ENCODE peak calls at places on chromosomes 1 and 21, in six cellular contexts. One of them, this sample, is unnamed.

GRCh38 chr1:28955930-28956552 is 41.7 kb downstream of the EPB41 start:
- DNase-seq in pancreas: no peak
- DNase-seq in mammary epithelial cell: peak
- DNase-seq in AG04449: no peak
- DNase-seq in AG04450: no peak
- DNase-seq in fibroblast of lung: peak
- DNase-seq in this sample: peak

GRCh38 chr1:234550341-234551031 is 59.5 kb downstream of the IRF2BP2 start:
- DNase-seq in pancreas: no peak
- DNase-seq in mammary epithelial cell: no peak
- DNase-seq in AG04449: no peak
- DNase-seq in AG04450: no peak
- DNase-seq in fibroblast of lung: no peak
- DNase-seq in this sample: no peak

GRCh38 chr1:115217150-115218033 is 120.7 kb downstream of the NGF start:
- DNase-seq in pancreas: no peak
- DNase-seq in mammary epithelial cell: no peak
- DNase-seq in AG04449: no peak
- DNase-seq in AG04450: no peak
- DNase-seq in fibroblast of lung: no peak
- DNase-seq in this sample: no peak

GRCh38 chr1:25247829-25248754 is 838 bp upstream of the RSRP1 start:
- DNase-seq in pancreas: no peak
- DNase-seq in mammary epithelial cell: no peak
- DNase-seq in AG04449: no peak
- DNase-seq in AG04450: no peak
- DNase-seq in fibroblast of lung: no peak
- DNase-seq in this sample: no peak

GRCh38 chr1:205313681-205314308 is 7.8 kb downstream of the NUAK2 start:
- DNase-seq in pancreas: no peak
- DNase-seq in mammary epithelial cell: no peak
- DNase-seq in AG04449: no peak
- DNase-seq in AG04450: peak
- DNase-seq in fibroblast of lung: peak
- DNase-seq in this sample: peak

GRCh38 chr1:93434987-93435386 is 12.9 kb upstream of the FNBP1L start:
- DNase-seq in pancreas: no peak
- DNase-seq in mammary epithelial cell: no peak
- DNase-seq in AG04449: no peak
- DNase-seq in AG04450: no peak
- DNase-seq in fibroblast of lung: no peak
- DNase-seq in this sample: no peak

GRCh38 chr1:12019858-12020509 is 686 bp downstream of the MIIP start:
- DNase-seq in pancreas: no peak
- DNase-seq in mammary epithelial cell: peak
- DNase-seq in AG04449: no peak
- DNase-seq in AG04450: no peak
- DNase-seq in fibroblast of lung: no peak
- DNase-seq in this sample: peak

GRCh38 chr21:34204481-34205439 is 131.4 kb downstream of the MRPS6 start:
- DNase-seq in pancreas: no peak
- DNase-seq in mammary epithelial cell: peak
- DNase-seq in AG04449: no peak
- DNase-seq in AG04450: no peak
- DNase-seq in fibroblast of lung: no peak
- DNase-seq in this sample: no peak

GRCh38 chr1:112146201-112146715 is 156.8 kb upstream of the KCND3 start:
- DNase-seq in pancreas: no peak
- DNase-seq in mammary epithelial cell: no peak
- DNase-seq in AG04449: no peak
- DNase-seq in AG04450: no peak
- DNase-seq in fibroblast of lung: no peak
- DNase-seq in this sample: no peak

GRCh38 chr1:69648486-69648885 is 80.8 kb downstream of the LRRC7 start:
- DNase-seq in pancreas: no peak
- DNase-seq in mammary epithelial cell: peak
- DNase-seq in AG04449: no peak
- DNase-seq in AG04450: no peak
- DNase-seq in fibroblast of lung: peak
- DNase-seq in this sample: no peak

GRCh38 chr1:6460349-6461236 is 5.4 kb downstream of the TNFRSF25 start:
- DNase-seq in pancreas: no peak
- DNase-seq in mammary epithelial cell: no peak
- DNase-seq in AG04449: no peak
- DNase-seq in AG04450: no peak
- DNase-seq in fibroblast of lung: no peak
- DNase-seq in this sample: no peak

GRCh38 chr21:43195131-43196021 is 26.6 kb downstream of the CRYAA start:
- DNase-seq in pancreas: peak
- DNase-seq in mammary epithelial cell: no peak
- DNase-seq in AG04449: no peak
- DNase-seq in AG04450: no peak
- DNase-seq in fibroblast of lung: no peak
- DNase-seq in this sample: peak

GRCh38 chr1:84434756-84435142 is 36.5 kb downstream of the DNASE2B start:
- DNase-seq in pancreas: no peak
- DNase-seq in mammary epithelial cell: no peak
- DNase-seq in AG04449: no peak
- DNase-seq in AG04450: no peak
- DNase-seq in fibroblast of lung: no peak
- DNase-seq in this sample: no peak

GRCh38 chr1:82299680-82300079 is 498.9 kb downstream of the ADGRL2 start:
- DNase-seq in pancreas: no peak
- DNase-seq in mammary epithelial cell: no peak
- DNase-seq in AG04449: no peak
- DNase-seq in AG04450: no peak
- DNase-seq in fibroblast of lung: no peak
- DNase-seq in this sample: no peak

GRCh38 chr21:41171210-41171609 is 3.2 kb downstream of the BACE2 start:
- DNase-seq in pancreas: peak
- DNase-seq in mammary epithelial cell: peak
- DNase-seq in AG04449: no peak
- DNase-seq in AG04450: no peak
- DNase-seq in fibroblast of lung: no peak
- DNase-seq in this sample: no peak

GRCh38 chr21:32869459-32869858 is 97.9 kb upstream of the PAXBP1 start:
- DNase-seq in pancreas: no peak
- DNase-seq in mammary epithelial cell: no peak
- DNase-seq in AG04449: no peak
- DNase-seq in AG04450: no peak
- DNase-seq in fibroblast of lung: no peak
- DNase-seq in this sample: no peak

GRCh38 chr1:227780101-227781044 is 35.1 kb upstream of the PRSS38 start:
- DNase-seq in pancreas: no peak
- DNase-seq in mammary epithelial cell: no peak
- DNase-seq in AG04449: no peak
- DNase-seq in AG04450: no peak
- DNase-seq in fibroblast of lung: no peak
- DNase-seq in this sample: no peak

GRCh38 chr1:93349231-93350135 is 3.8 kb downstream of the DR1 start:
- DNase-seq in pancreas: no peak
- DNase-seq in mammary epithelial cell: peak
- DNase-seq in AG04449: no peak
- DNase-seq in AG04450: no peak
- DNase-seq in fibroblast of lung: peak
- DNase-seq in this sample: peak

GRCh38 chr1:183912265-183912886 is 107.5 kb downstream of the RGL1 start:
- DNase-seq in pancreas: no peak
- DNase-seq in mammary epithelial cell: no peak
- DNase-seq in AG04449: no peak
- DNase-seq in AG04450: no peak
- DNase-seq in fibroblast of lung: no peak
- DNase-seq in this sample: no peak

GRCh38 chr1:88300864-88301263 is 383.2 kb upstream of the PKN2 start:
- DNase-seq in pancreas: no peak
- DNase-seq in mammary epithelial cell: no peak
- DNase-seq in AG04449: no peak
- DNase-seq in AG04450: no peak
- DNase-seq in fibroblast of lung: no peak
- DNase-seq in this sample: no peak

GRCh38 chr1:83741348-83741747 is 257.6 kb downstream of the TTLL7 start:
- DNase-seq in pancreas: no peak
- DNase-seq in mammary epithelial cell: no peak
- DNase-seq in AG04449: no peak
- DNase-seq in AG04450: no peak
- DNase-seq in fibroblast of lung: no peak
- DNase-seq in this sample: no peak

GRCh38 chr1:155463865-155464264 is 98.7 kb downstream of the ASH1L start:
- DNase-seq in pancreas: no peak
- DNase-seq in mammary epithelial cell: peak
- DNase-seq in AG04449: peak
- DNase-seq in AG04450: peak
- DNase-seq in fibroblast of lung: peak
- DNase-seq in this sample: peak

GRCh38 chr1:208110296-208110695 is 133.9 kb downstream of the PLXNA2 start:
- DNase-seq in pancreas: no peak
- DNase-seq in mammary epithelial cell: no peak
- DNase-seq in AG04449: no peak
- DNase-seq in AG04450: no peak
- DNase-seq in fibroblast of lung: no peak
- DNase-seq in this sample: no peak

GRCh38 chr1:172916126-172916525 is 134.6 kb downstream of the TNFSF18 start:
- DNase-seq in pancreas: no peak
- DNase-seq in mammary epithelial cell: no peak
- DNase-seq in AG04449: no peak
- DNase-seq in AG04450: no peak
- DNase-seq in fibroblast of lung: no peak
- DNase-seq in this sample: peak

GRCh38 chr1:16243936-16244649 is 7.1 kb upstream of the CPLANE2 start:
- DNase-seq in pancreas: peak
- DNase-seq in mammary epithelial cell: peak
- DNase-seq in AG04449: peak
- DNase-seq in AG04450: peak
- DNase-seq in fibroblast of lung: peak
- DNase-seq in this sample: peak

GRCh38 chr1:243740255-243740999 is 109.6 kb downstream of the AKT3 start:
- DNase-seq in pancreas: no peak
- DNase-seq in mammary epithelial cell: no peak
- DNase-seq in AG04449: no peak
- DNase-seq in AG04450: no peak
- DNase-seq in fibroblast of lung: no peak
- DNase-seq in this sample: no peak

DNA sequence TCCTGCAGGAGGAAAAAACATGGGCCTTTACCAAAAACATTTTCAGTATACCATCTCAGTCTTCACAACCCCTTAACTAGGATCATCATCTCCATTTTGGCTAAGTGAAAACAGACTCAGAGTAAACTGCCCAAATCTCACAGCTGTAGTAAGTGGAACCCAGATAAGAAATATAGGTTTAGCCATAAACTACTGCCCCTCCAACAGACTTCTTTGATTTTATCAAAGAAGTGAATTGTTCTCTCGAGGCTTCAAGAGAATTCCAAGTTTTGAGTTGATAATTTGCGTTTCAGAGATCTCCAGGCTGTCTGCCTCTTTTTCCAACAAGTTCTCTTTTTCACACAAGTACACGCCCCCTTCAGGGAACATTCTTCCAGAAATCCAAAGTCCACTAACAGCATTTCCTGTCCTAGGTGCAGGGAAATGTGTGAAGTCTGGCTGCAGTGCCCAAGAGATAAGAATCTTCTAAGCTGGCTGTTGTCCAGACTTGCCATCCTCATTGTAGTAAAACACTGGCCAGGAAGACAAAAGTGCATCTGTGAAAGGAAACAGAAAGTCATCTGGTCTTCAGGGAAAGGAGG is 30.8 kb downstream of the RNF19B start:
- DNase-seq in pancreas: no peak
- DNase-seq in mammary epithelial cell: peak
- DNase-seq in AG04449: no peak
- DNase-seq in AG04450: no peak
- DNase-seq in fibroblast of lung: peak
- DNase-seq in this sample: no peak
- TF ChIP-seq CTCF in pancreas: no peak
- TF ChIP-seq CTCF in mammary epithelial cell: no peak
- TF ChIP-seq CTCF in AG04449: no peak
- TF ChIP-seq CTCF in AG04450: no peak
- TF ChIP-seq CTCF in fibroblast of lung: no peak
- TF ChIP-seq CTCF in this sample: no peak

GRCh38 chr1:185886671-185887070 is 152.5 kb downstream of the HMCN1 start:
- DNase-seq in pancreas: no peak
- DNase-seq in mammary epithelial cell: no peak
- DNase-seq in AG04449: no peak
- DNase-seq in AG04450: no peak
- DNase-seq in fibroblast of lung: no peak
- DNase-seq in this sample: no peak
- H3K4me3 ChIP-seq in pancreas: no peak
- H3K4me3 ChIP-seq in mammary epithelial cell: no peak
- H3K4me3 ChIP-seq in AG04449: no peak
- H3K4me3 ChIP-seq in AG04450: no peak
- H3K4me3 ChIP-seq in fibroblast of lung: no peak
- H3K4me3 ChIP-seq in this sample: no peak

DNA sequence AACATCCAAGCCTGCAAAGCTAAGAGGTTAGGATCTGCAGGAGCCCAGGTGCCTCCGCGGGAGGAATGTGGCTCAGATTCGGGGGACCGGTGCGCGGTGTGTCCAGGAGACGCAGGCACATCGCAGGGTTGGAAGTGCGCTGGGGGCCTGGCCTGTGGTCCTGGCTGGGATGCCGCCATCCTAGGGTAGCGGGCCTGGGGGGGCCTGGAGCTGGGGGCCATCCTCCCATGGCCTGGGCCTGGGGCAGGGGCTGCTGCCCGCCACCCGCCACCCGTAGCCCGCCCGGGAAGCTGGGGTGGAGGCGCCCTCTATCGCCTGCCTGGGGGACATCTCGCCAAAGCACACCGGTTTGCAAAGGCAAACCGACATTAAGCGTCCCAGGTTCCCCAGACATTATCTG is 170.6 kb upstream of the ARHGEF16 start:
- DNase-seq in pancreas: peak
- DNase-seq in mammary epithelial cell: no peak
- DNase-seq in AG04449: no peak
- DNase-seq in AG04450: no peak
- DNase-seq in fibroblast of lung: peak
- DNase-seq in this sample: no peak
- TF ChIP-seq CTCF in pancreas: peak
- TF ChIP-seq CTCF in mammary epithelial cell: no peak
- TF ChIP-seq CTCF in AG04449: peak
- TF ChIP-seq CTCF in AG04450: peak
- TF ChIP-seq CTCF in fibroblast of lung: peak
- TF ChIP-seq CTCF in this sample: peak

DNA sequence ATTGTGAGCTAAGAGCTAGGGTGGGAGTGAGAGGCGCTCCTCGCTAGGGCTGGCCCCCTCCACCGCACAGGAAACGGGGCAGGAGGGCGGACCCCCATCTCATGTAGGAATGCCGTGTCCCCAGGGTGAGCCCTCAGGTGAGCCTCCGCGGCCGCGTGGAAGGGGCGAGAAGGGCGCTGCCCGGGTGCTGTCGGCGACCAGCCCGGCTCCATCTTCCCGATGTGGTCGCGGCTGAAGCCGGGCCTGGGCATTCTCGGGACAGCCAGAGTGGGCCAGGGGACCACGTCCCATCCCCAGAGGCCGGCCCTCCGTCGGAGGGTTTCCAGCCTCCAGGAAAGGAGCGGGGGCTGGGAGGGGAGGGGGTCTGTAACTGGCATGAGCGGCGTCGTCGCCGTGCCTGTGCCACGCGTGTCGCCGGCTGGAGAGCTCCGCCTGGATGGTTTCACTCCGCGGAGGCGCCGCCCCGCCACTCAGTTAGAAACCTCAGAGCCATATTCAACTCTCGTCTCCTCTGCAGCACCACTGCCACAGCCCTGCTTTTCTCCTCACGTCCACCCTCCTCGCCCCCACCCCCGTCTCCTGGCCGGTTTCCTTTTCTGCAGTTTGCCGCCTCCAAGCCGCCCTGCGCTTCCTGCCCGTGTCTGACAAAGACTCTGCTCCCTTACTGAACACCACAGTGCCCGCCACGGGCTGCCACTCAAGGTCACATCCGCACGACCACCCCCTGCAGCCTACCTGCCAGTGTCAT is at the start of gene TMEM269:
- DNase-seq in pancreas: peak
- DNase-seq in mammary epithelial cell: no peak
- DNase-seq in AG04449: no peak
- DNase-seq in AG04450: no peak
- DNase-seq in fibroblast of lung: peak
- DNase-seq in this sample: no peak
- H3K4me3 ChIP-seq in pancreas: no peak
- H3K4me3 ChIP-seq in mammary epithelial cell: peak
- H3K4me3 ChIP-seq in AG04449: peak
- H3K4me3 ChIP-seq in AG04450: peak
- H3K4me3 ChIP-seq in fibroblast of lung: peak
- H3K4me3 ChIP-seq in this sample: peak